ENCODE peak calls at places on chromosomes 7 and 10, in four cellular contexts. E is pancreas, W is HCT116, X is A549. A is an unnamed sample.

GRCh38 chr10:125264752-125265578 is 104.6 kb upstream of the CTBP2 start:
- DNase-seq in E (no peak), W (no peak), X (no peak), A (no peak)

GRCh38 chr10:107091126-107091525 is 73.4 kb downstream of the SORCS1 start:
- DNase-seq in E (no peak), X (no peak), W (no peak), A (no peak)

GRCh38 chr10:131773989-131774343 is 126.8 kb upstream of the PPP2R2D start:
- DNase-seq in E (no peak), W (no peak), X (no peak), A (no peak)

GRCh38 chr7:84384417-84384816 is 189.8 kb upstream of the SEMA3A start:
- DNase-seq in W (no peak), X (no peak), E (no peak), A (no peak)

GRCh38 chr10:98055875-98056516 is 25.6 kb upstream of the CRTAC1 start:
- DNase-seq in W (no peak), E (no peak), X (no peak), A (peak)

GRCh38 chr7:7732566-7733290 is 14.3 kb upstream of the RPA3 start:
- DNase-seq in E (no peak), X (no peak), W (no peak), A (no peak)

GRCh38 chr10:60908896-60909295 is 35.1 kb downstream of the RHOBTB1 start:
- DNase-seq in E (no peak), X (no peak), W (no peak), A (no peak)

GRCh38 chr10:25682203-25682950 is 251.7 kb upstream of the MYO3A start:
- DNase-seq in X (peak), E (no peak), W (no peak), A (peak)

GRCh38 chr7:7433736-7434260 is 101.9 kb downstream of the COL28A1 start:
- DNase-seq in X (no peak), W (no peak), E (no peak), A (no peak)

GRCh38 chr7:38070718-38071117 is 107.3 kb upstream of the STARD3NL start:
- DNase-seq in W (peak), E (peak), X (peak), A (peak)

GRCh38 chr10:80517416-80518142 is 20.1 kb upstream of the SH2D4B start:
- DNase-seq in W (no peak), E (no peak), X (no peak), A (no peak)

GRCh38 chr10:21452203-21452602 is 73.3 kb downstream of the SKIDA1 start:
- DNase-seq in E (no peak), X (no peak), W (no peak), A (no peak)

GRCh38 chr7:115096262-115096661 is 174.4 kb downstream of the MDFIC start:
- DNase-seq in X (no peak), W (no peak), E (no peak), A (no peak)
- TF ChIP-seq CTCF in X (no peak), W (no peak), E (no peak), A (no peak)

GRCh38 chr10:74766501-74766900 is 59.9 kb upstream of the KAT6B start:
- DNase-seq in X (no peak), W (no peak), E (no peak), A (peak)

GRCh38 chr10:74765465-74765864 is 60.9 kb upstream of the KAT6B start:
- DNase-seq in E (no peak), X (no peak), W (no peak), A (no peak)

GRCh38 chr10:74775099-74775498 is 51.3 kb upstream of the KAT6B start:
- DNase-seq in W (no peak), X (no peak), E (no peak), A (no peak)

GRCh38 chr10:74771054-74771453 is 55.3 kb upstream of the KAT6B start:
- DNase-seq in E (no peak), W (no peak), X (no peak), A (no peak)

GRCh38 chr10:74770400-74770799 is 56.0 kb upstream of the KAT6B start:
- DNase-seq in W (no peak), E (no peak), X (no peak), A (no peak)
- TF ChIP-seq CTCF in W (no peak), E (no peak), X (no peak), A (no peak)

GRCh38 chr7:30175171-30175570 is 40.4 kb downstream of the MTURN start:
- DNase-seq in X (no peak), E (no peak), W (no peak), A (no peak)

GRCh38 chr7:30172451-30172850 is 37.7 kb downstream of the MTURN start:
- DNase-seq in X (no peak), E (no peak), W (no peak), A (no peak)

GRCh38 chr7:30171753-30172447 is 37.1 kb downstream of the MTURN start:
- DNase-seq in X (no peak), W (no peak), E (no peak), A (no peak)

GRCh38 chr7:30170460-30171197 is 35.8 kb downstream of the MTURN start:
- DNase-seq in X (no peak), W (no peak), E (no peak), A (no peak)

DNA sequence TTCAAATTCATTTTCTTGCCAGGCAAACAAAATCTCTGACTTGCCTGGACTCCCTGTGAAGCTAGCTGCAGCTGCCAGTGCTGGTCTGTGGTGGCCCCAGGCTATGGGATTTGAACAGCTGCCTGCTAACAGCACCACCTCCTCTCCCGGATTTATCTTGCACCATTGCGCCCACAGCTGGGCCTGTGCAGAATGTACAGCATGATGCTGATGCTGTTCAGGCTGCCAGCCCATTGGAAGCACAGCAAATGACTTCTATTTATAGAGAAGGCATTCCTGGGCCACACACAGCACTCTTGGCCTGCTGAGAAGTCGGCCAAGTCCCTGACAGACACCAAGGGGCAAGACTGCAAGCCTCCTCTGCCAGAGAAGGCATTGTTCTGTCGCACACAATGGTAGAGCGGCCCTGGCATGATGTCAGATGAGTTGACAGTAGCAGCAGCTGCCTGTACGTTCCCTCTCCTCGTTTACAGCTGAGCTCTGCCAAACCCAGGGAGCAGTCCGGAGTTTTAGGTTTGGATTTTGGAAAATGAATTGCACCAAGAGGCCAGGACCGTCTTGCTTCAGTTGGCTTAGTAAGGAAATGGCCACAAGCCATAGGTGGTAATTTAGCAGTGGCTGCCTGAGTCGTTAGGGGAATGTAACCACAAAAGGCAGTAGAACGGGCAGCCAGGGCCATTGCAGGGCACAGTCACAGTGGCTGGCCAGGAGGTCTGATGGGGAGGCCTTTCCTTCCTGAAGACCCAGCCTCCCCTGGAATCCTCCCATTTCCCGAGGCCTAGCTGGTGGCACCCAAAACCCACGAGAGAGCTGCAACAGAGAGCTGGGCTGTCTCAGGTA is 38.5 kb downstream of the MTURN start:
- DNase-seq in E (peak), X (no peak), W (no peak), A (peak)
- TF ChIP-seq CTCF in E (no peak), X (no peak), W (no peak), A (no peak)

DNA sequence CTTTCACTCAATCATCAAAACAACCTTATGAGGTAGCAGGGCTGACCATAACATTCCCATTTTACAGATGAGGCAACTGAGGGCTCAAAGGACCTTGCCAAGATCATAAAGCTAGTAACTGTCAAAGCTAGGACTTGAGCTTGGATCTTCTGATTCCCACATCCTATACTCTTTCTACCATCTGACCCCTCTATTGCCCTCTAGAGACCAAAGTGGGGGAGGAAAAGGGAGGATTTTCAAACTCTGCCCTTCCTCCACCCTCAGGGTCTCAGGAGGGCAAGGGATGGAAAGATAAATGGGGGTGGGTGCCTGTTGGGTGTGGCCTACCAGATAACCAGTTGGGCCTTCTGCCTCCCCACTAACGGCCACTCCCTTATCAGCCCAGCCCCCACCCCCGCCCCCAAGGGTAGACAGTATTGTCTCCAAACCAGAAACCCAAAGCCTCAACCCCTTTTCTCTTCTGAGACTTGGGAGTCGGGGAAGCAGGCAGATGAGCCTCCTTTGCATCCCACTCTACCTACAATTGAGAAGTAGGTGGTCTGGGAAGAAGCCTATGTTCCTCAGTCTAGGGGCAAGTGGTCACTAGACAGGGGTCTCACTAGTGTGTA is 7.9 kb downstream of the LDB1 start:
- DNase-seq in E (no peak), W (no peak), X (no peak), A (no peak)
- TF ChIP-seq CTCF in E (no peak), W (peak), X (no peak), A (no peak)

GRCh38 chr7:105985821-105986220 is 22.8 kb downstream of the CDHR3 start:
- DNase-seq in W (no peak), X (no peak), E (no peak), A (no peak)

GRCh38 chr7:105989686-105990085 is 26.6 kb downstream of the CDHR3 start:
- DNase-seq in X (no peak), W (no peak), E (no peak), A (no peak)

GRCh38 chr7:105988277-105988676 is 25.2 kb downstream of the CDHR3 start:
- DNase-seq in E (no peak), X (no peak), W (no peak), A (no peak)

GRCh38 chr7:105982388-105982787 is 19.3 kb downstream of the CDHR3 start:
- DNase-seq in W (no peak), E (no peak), X (no peak), A (no peak)

GRCh38 chr7:105985250-105985649 is 22.2 kb downstream of the CDHR3 start:
- DNase-seq in W (no peak), E (no peak), X (no peak), A (no peak)
- TF ChIP-seq CTCF in W (no peak), E (no peak), X (no peak), A (no peak)

DNA sequence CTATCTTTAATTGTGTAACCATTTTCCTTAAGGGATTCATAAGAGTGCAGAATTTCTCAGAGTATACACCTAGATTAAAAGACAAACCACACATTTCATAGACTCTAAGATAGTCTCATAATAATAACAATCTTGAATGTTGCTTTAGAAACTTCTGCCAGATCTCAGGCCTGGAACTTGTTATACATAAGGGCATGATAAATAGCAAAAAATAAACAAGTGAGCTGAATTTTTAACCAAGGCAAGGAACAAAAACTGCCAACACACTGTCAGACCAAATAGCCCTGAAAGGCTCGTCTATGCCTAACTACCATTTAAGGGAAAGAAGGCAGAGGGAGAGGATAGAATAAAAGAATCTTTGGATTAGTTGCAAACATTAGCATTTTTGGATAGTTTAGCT is 65.8 kb upstream of the SEMA3C start:
- DNase-seq in X (no peak), E (no peak), W (no peak), A (no peak)
- TF ChIP-seq CTCF in X (no peak), E (no peak), W (no peak), A (no peak)

GRCh38 chr7:70506463-70506862 is 625.5 kb upstream of the GALNT17 start:
- DNase-seq in E (no peak), W (no peak), X (no peak), A (no peak)
- TF ChIP-seq CTCF in E (no peak), W (no peak), X (no peak), A (no peak)

DNA sequence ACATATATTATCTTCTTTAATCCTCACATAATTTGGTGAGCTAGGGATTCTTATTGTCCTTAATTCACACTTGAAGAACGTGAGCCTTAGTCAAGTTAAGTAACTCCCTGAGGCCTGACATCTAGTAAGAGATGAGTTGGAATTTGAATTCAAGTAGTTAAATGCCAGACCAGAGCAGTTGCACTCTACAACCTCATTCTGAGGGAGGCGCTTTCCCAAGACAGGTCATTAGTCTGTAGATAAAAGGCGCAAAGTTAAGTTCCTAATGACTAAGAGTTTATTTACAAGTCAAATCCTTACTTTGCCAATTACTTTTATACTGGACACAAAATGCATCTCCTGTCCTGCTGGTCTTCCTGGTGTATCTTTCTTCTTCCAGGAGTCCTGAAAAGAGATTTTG is 3.6 kb upstream of the EXOC6 start:
- DNase-seq in E (no peak), X (no peak), W (no peak), A (no peak)
- TF ChIP-seq CTCF in E (no peak), X (no peak), W (peak), A (no peak)

GRCh38 chr7:120960714-120961113 is 10.1 kb downstream of the ING3 start:
- DNase-seq in E (no peak), X (no peak), W (no peak), A (no peak)
- TF ChIP-seq CTCF in E (no peak), X (no peak), W (no peak), A (no peak)